ENCODE peak calls at places on chromosome 16, in four cellular contexts. S is CD8-positive, alpha-beta T cell; A is upper lobe of right lung; N is SJSA1. J is an unnamed sample.

GRCh38 chr16:54193656-54194007 is 93.0 kb downstream of the IRX3 start:
- DNase-seq in S (peak; percentile 14), A (peak; percentile 92), N (peak; percentile 69), J (no peak)

GRCh38 chr16:54283735-54284318 is 2.8 kb downstream of the IRX3 start:
- DNase-seq in S (no peak), A (no peak), N (no peak), J (no peak)

GRCh38 chr16:28592511-28592910 is 4.3 kb downstream of the SULT1A2 start:
- DNase-seq in S (no peak), A (no peak), N (no peak), J (no peak)

GRCh38 chr16:77169650-77170236 is 21.2 kb upstream of the MON1B start:
- DNase-seq in S (peak; percentile 30), A (no peak), N (no peak), J (peak; percentile 22)

GRCh38 chr16:22318690-22319358 is 21.6 kb downstream of the POLR3E start:
- DNase-seq in S (peak; percentile 63), A (peak; percentile 68), N (no peak), J (peak; percentile 54)

GRCh38 chr16:49528035-49528434 is 154.4 kb downstream of the C16orf78 start:
- DNase-seq in S (peak; percentile 23), A (no peak), N (no peak), J (peak; percentile 6)

GRCh38 chr16:68264128-68265077 is at the start of gene SLC7A6:
- DNase-seq in S (peak; percentile 80), A (peak; percentile 91), N (peak; percentile 81), J (peak; percentile 66)

GRCh38 chr16:67945392-67945933 is 1.5 kb upstream of the LCAT start:
- DNase-seq in S (no peak), A (no peak), N (no peak), J (no peak)

GRCh38 chr16:58501242-58502131 is 1.5 kb downstream of the NDRG4 start:
- DNase-seq in S (peak; percentile 34), A (peak; percentile 65), N (peak; percentile 40), J (peak; percentile 33)

GRCh38 chr16:2691491-2692248 is 9.3 kb downstream of the KCTD5 start:
- DNase-seq in S (no peak), A (no peak), N (no peak), J (no peak)

GRCh38 chr16:82345318-82345717 is 175.3 kb upstream of the MPHOSPH6 start:
- DNase-seq in S (no peak), A (no peak), N (no peak), J (no peak)
- H3K27me3 ChIP-seq in S (no peaks in the 10 kb centered on the region), A (no peaks in the 10 kb centered on the region), N (peaks cover 5% of the 10 kb centered on the region), J (no peaks in the 10 kb centered on the region)

GRCh38 chr16:19410435-19411153 is 7.1 kb upstream of the TMC5 start:
- DNase-seq in S (no peak), A (peak; percentile 89), N (no peak), J (no peak)
- H3K27me3 ChIP-seq in S (peaks cover 4% of the 10 kb centered on the region), A (peaks cover 14% of the 10 kb centered on the region), N (peaks cover 19% of the 10 kb centered on the region), J (peaks cover 34% of the 10 kb centered on the region)

GRCh38 chr16:85463672-85464071 is 149.4 kb upstream of the GSE1 start:
- DNase-seq in S (no peak), A (no peak), N (no peak), J (no peak)

GRCh38 chr16:85464342-85465305 is 148.5 kb upstream of the GSE1 start:
- DNase-seq in S (no peak), A (no peak), N (no peak), J (no peak)

GRCh38 chr16:85462405-85463227 is 150.5 kb upstream of the GSE1 start:
- DNase-seq in S (peak; percentile 21), A (peak; percentile 79), N (no peak), J (no peak)

GRCh38 chr16:85461814-85462404 is 151.2 kb upstream of the GSE1 start:
- DNase-seq in S (no peak), A (peak; percentile 82), N (no peak), J (no peak)

GRCh38 chr16:85463228-85463611 is 149.9 kb upstream of the GSE1 start:
- DNase-seq in S (no peak), A (no peak), N (no peak), J (no peak)
- H3K27me3 ChIP-seq in S (no peaks in the 10 kb centered on the region), A (no peaks in the 10 kb centered on the region), N (peaks cover 8% of the 10 kb centered on the region), J (peaks cover 39% of the 10 kb centered on the region)

DNA sequence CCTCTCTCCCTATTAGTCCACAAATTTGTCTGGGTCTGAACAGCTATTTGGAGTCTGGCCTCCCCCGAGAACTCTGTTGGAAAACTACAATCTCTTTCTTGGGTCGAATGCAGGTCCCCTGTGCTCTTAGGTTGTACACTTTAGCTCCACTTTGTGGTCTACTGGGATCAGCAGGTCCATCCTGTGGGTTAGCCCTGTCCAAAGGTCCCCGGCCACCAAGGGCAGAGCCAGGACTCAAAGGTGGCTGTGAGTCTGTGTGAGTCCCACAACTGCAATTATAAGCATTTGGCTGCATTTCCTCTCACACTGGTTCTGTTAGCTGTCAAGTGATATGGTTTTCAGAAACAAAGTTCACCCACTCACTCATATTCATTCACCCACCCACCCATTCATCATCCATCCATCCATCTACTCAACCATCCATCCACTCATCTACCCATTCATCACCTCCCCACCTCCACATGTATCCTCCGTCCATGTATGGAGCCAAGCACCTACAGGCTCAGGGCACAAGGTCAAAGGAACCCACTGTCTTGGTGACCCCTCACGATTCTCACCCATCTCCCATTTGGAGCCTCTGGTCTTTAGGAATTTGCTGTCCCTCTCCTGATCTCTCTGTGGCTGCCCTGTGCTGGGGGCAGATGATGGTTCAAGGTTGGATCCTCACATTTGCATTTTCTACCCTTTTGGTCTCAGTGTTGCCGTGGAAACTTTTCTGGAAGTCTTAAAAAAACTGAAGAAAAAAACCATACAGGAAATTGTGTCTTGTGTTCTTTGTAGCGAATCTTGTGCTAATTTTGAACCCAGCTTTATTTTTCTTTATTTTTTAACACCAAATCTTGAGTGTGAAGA is 45.8 kb downstream of the IRF8 start:
- DNase-seq in S (no peak), A (no peak), N (no peak), J (no peak)
- H3K27me3 ChIP-seq in S (no peaks in the 10 kb centered on the region), A (peaks cover 6% of the 10 kb centered on the region), N (peaks cover 9% of the 10 kb centered on the region), J (no peaks in the 10 kb centered on the region)

GRCh38 chr16:13852827-13853226 is 67.1 kb upstream of the ERCC4 start:
- DNase-seq in S (no peak), A (no peak), N (no peak), J (no peak)
- H3K27me3 ChIP-seq in S (no peaks in the 10 kb centered on the region), A (no peaks in the 10 kb centered on the region), N (no peaks in the 10 kb centered on the region), J (peaks cover 19% of the 10 kb centered on the region)

GRCh38 chr16:87552072-87552718 is 50.1 kb upstream of the JPH3 start:
- DNase-seq in S (no peak), A (no peak), N (no peak), J (no peak)

GRCh38 chr16:87550510-87550961 is 51.8 kb upstream of the JPH3 start:
- DNase-seq in S (peak; percentile 60), A (peak; percentile 75), N (no peak), J (peak; percentile 39)

GRCh38 chr16:87551487-87551886 is 50.8 kb upstream of the JPH3 start:
- DNase-seq in S (no peak), A (no peak), N (no peak), J (no peak)

GRCh38 chr16:87548086-87548485 is 54.2 kb upstream of the JPH3 start:
- DNase-seq in S (no peak), A (no peak), N (no peak), J (no peak)

GRCh38 chr16:87549627-87550509 is 52.4 kb upstream of the JPH3 start:
- DNase-seq in S (no peak), A (no peak), N (no peak), J (no peak)
- H3K27me3 ChIP-seq in S (no peaks in the 10 kb centered on the region), A (no peaks in the 10 kb centered on the region), N (no peaks in the 10 kb centered on the region), J (no peaks in the 10 kb centered on the region)

GRCh38 chr16:1107141-1107540 is 11.1 kb upstream of the C1QTNF8 start:
- DNase-seq in S (no peak), A (no peak), N (no peak), J (no peak)

GRCh38 chr16:1106659-1107058 is 10.6 kb upstream of the C1QTNF8 start:
- DNase-seq in S (no peak), A (no peak), N (no peak), J (no peak)

GRCh38 chr16:1107731-1108130 is 11.7 kb upstream of the C1QTNF8 start:
- DNase-seq in S (no peak), A (no peak), N (no peak), J (no peak)

GRCh38 chr16:1108299-1109252 is 12.5 kb upstream of the C1QTNF8 start:
- DNase-seq in S (no peak), A (no peak), N (no peak), J (no peak)

DNA sequence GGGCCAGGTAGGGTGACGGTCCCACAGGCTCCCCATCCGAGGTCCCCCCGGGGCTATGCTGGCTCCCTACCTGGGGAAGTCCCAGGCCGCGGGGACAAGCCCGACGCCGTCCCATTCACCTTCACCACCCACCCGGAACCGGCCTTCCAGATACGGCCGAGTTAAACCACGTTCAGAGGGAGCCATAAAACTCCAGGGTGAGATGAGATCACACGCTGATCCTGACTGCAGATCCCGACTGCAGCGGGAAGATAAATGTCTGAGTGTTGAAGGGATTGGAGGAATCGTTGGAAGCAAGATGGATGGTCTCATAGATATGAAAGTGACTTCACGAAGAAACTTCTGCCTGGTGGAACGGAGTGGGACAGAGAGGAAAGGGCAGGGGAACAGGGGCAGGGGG is 13.6 kb upstream of the C1QTNF8 start:
- DNase-seq in S (no peak), A (no peak), N (no peak), J (no peak)
- H3K27me3 ChIP-seq in S (no peaks in the 10 kb centered on the region), A (peaks cover 31% of the 10 kb centered on the region), N (peaks cover 88% of the 10 kb centered on the region), J (peaks cover 18% of the 10 kb centered on the region)

J was measured in CD4-positive, alpha-beta T cell.